ENCODE peak calls at places on chromosomes 6 and 20, in seven cellular contexts. B, A, W, O, P, J and E are unnamed samples. For H3K36me3 and H3K4me1, the result is how much of the 10 kb centered on the place peaks cover.

GRCh38 chr6:166087246-166087645 is 80.4 kb downstream of the TBXT start:
- DNase-seq in B (no peak), A (no peak), W (no peak), O (no peak), P (no peak), J (no peak), E (no peak)

GRCh38 chr20:60447703-60448102 is 489.5 kb downstream of the CDH26 start:
- DNase-seq in B (no peak), A (peak), W (no peak), O (no peak), P (peak), J (peak), E (no peak)

GRCh38 chr6:34459899-34460593 is 5.8 kb upstream of the PACSIN1 start:
- DNase-seq in B (peak), A (peak), W (no peak), O (peak), P (peak), J (peak), E (peak)

GRCh38 chr6:56954389-56955170 is at the start of gene BEND6:
- DNase-seq in B (peak), A (peak), W (peak), O (peak), P (peak), J (peak), E (peak)

GRCh38 chr6:119442776-119443184 is 93.2 kb upstream of the MAN1A1 start:
- DNase-seq in B (no peak), A (no peak), W (no peak), O (no peak), P (no peak), J (no peak), E (no peak)

GRCh38 chr20:237918-238317 is 10.9 kb downstream of the DEFB129 start:
- DNase-seq in B (no peak), A (no peak), W (no peak), O (no peak), P (no peak), J (no peak), E (no peak)

GRCh38 chr6:6592836-6593235 is 4.3 kb downstream of the LY86 start:
- DNase-seq in B (no peak), A (no peak), W (no peak), O (no peak), P (no peak), J (no peak), E (no peak)

GRCh38 chr20:51656726-51657260 is 111.4 kb downstream of the ATP9A start:
- DNase-seq in B (no peak), A (no peak), W (no peak), O (no peak), P (no peak), J (no peak), E (no peak)

GRCh38 chr6:118283759-118284158 is 264.3 kb upstream of the PLN start:
- DNase-seq in B (peak), A (peak), W (peak), O (peak), P (peak), J (peak), E (peak)

GRCh38 chr20:18638768-18639167 is 50.9 kb downstream of the DTD1 start:
- DNase-seq in B (no peak), A (peak), W (no peak), O (no peak), P (no peak), J (peak), E (no peak)

GRCh38 chr20:58612021-58612700 is 38.9 kb upstream of the STX16 start:
- DNase-seq in B (no peak), A (no peak), W (no peak), O (no peak), P (no peak), J (no peak), E (no peak)

GRCh38 chr6:44049163-44049988 is 77.9 kb downstream of the MRPL14 start:
- DNase-seq in B (no peak), A (peak), W (no peak), O (peak), P (no peak), J (peak), E (peak)

GRCh38 chr6:113719056-113719455 is 138.1 kb upstream of the MARCKS start:
- DNase-seq in B (no peak), A (peak), W (peak), O (no peak), P (peak), J (peak), E (peak)

GRCh38 chr20:62405108-62405980 is 1.7 kb downstream of the CABLES2 start:
- DNase-seq in B (peak), A (peak), W (peak), O (peak), P (peak), J (peak), E (peak)

GRCh38 chr20:38131588-38132121 is 33.4 kb downstream of the TGM2 start:
- DNase-seq in B (no peak), A (no peak), W (no peak), O (no peak), P (no peak), J (no peak), E (no peak)

GRCh38 chr6:25286891-25287290 is 7.7 kb downstream of the CARMIL1 start:
- DNase-seq in B (no peak), A (no peak), W (no peak), O (no peak), P (no peak), J (no peak), E (peak)

GRCh38 chr6:11212625-11213024 is 19.8 kb downstream of the NEDD9 start:
- DNase-seq in B (no peak), A (peak), W (peak), O (peak), P (no peak), J (peak), E (peak)

GRCh38 chr20:4633780-4634179 is 87.9 kb upstream of the PRND start:
- DNase-seq in B (no peak), A (peak), W (peak), O (peak), P (peak), J (peak), E (peak)

GRCh38 chr6:39422273-39422672 is 99.8 kb upstream of the KCNK16 start:
- DNase-seq in B (no peak), A (peak), W (no peak), O (no peak), P (no peak), J (no peak), E (no peak)

GRCh38 chr6:149881860-149882259 is 16.1 kb downstream of the RAET1E start:
- DNase-seq in B (no peak), A (no peak), W (no peak), O (no peak), P (no peak), J (no peak), E (no peak)

GRCh38 chr6:28867078-28867414 is 56.7 kb downstream of the TRIM27 start:
- DNase-seq in B (peak), A (peak), W (no peak), O (no peak), P (peak), J (peak), E (no peak)

GRCh38 chr6:4664117-4664626 is 112.0 kb upstream of the CDYL start:
- DNase-seq in B (no peak), A (peak), W (no peak), O (peak), P (peak), J (peak), E (no peak)

GRCh38 chr20:37209661-37210314 is 30.4 kb upstream of the MROH8 start:
- DNase-seq in B (no peak), A (no peak), W (no peak), O (no peak), P (peak), J (no peak), E (peak)

GRCh38 chr6:42618686-42619085 is 54.9 kb downstream of the UBR2 start:
- DNase-seq in B (no peak), A (peak), W (no peak), O (peak), P (no peak), J (peak), E (peak)

GRCh38 chr6:17096657-17097056 is 5.2 kb upstream of the STMND1 start:
- DNase-seq in B (no peak), A (no peak), W (no peak), O (no peak), P (peak), J (no peak), E (no peak)

GRCh38 chr6:411402-412145 is 20.0 kb downstream of the IRF4 start:
- DNase-seq in B (no peak), A (peak), W (no peak), O (no peak), P (no peak), J (no peak), E (no peak)

GRCh38 chr6:129740013-129740412 is 30.0 kb upstream of the ARHGAP18 start:
- DNase-seq in B (no peak), A (no peak), W (no peak), O (no peak), P (no peak), J (no peak), E (no peak)

GRCh38 chr6:102327697-102328227 is 934.3 kb downstream of the GRIK2 start:
- DNase-seq in B (no peak), A (no peak), W (no peak), O (no peak), P (no peak), J (no peak), E (no peak)

GRCh38 chr6:53494076-53494475 is 50.8 kb downstream of the GCLC start:
- DNase-seq in B (no peak), A (peak), W (no peak), O (peak), P (no peak), J (peak), E (no peak)

GRCh38 chr20:63273635-63274380 is 1.2 kb downstream of the ARFGAP1 start:
- DNase-seq in B (peak), A (peak), W (peak), O (peak), P (peak), J (peak), E (peak)

GRCh38 chr6:154508573-154509375 is 1.7 kb downstream of the CNKSR3 start:
- DNase-seq in B (no peak), A (peak), W (peak), O (peak), P (peak), J (peak), E (peak)

GRCh38 chr6:141265748-141266647 is 866.7 kb upstream of the GJE1 start:
- DNase-seq in B (no peak), A (peak), W (no peak), O (peak), P (no peak), J (no peak), E (no peak)

GRCh38 chr6:137867685-137868509 is 838 bp downstream of the TNFAIP3 start:
- DNase-seq in B (peak), A (peak), W (no peak), O (peak), P (no peak), J (peak), E (peak)

GRCh38 chr6:160739955-160740354 is 37.9 kb downstream of the PLG start:
- DNase-seq in B (no peak), A (no peak), W (no peak), O (no peak), P (no peak), J (no peak), E (no peak)

GRCh38 chr6:160737934-160738333 is 35.9 kb downstream of the PLG start:
- DNase-seq in B (no peak), A (peak), W (no peak), O (no peak), P (no peak), J (no peak), E (peak)

GRCh38 chr6:160742090-160742489 is 40.0 kb downstream of the PLG start:
- DNase-seq in B (no peak), A (no peak), W (no peak), O (no peak), P (no peak), J (no peak), E (no peak)
- H3K36me3 ChIP-seq in B (under half), A (under half), W (under half), O (under half), P (under half), J (under half), E (under half)

DNA sequence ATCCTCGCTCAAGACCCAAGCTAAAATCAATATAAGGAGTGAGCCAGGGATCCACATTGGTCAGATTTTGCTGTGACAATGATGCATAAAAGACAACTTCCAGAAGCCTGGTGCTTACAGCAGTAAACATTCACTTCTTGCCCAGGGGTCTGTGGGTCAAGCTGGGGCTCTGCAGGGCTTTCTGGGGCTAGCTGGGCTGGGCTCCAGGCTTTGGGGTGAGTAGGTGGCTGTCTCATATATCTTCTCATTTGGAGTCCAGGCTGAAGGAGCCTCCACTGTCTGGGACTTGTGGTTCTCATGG is 25.8 kb upstream of the TOP1 start:
- DNase-seq in B (no peak), A (no peak), W (no peak), O (no peak), P (no peak), J (no peak), E (no peak)
- H3K4me1 ChIP-seq in B (under half), A (under half), W (half or more), O (under half), P (under half), J (under half), E (under half)

DNA sequence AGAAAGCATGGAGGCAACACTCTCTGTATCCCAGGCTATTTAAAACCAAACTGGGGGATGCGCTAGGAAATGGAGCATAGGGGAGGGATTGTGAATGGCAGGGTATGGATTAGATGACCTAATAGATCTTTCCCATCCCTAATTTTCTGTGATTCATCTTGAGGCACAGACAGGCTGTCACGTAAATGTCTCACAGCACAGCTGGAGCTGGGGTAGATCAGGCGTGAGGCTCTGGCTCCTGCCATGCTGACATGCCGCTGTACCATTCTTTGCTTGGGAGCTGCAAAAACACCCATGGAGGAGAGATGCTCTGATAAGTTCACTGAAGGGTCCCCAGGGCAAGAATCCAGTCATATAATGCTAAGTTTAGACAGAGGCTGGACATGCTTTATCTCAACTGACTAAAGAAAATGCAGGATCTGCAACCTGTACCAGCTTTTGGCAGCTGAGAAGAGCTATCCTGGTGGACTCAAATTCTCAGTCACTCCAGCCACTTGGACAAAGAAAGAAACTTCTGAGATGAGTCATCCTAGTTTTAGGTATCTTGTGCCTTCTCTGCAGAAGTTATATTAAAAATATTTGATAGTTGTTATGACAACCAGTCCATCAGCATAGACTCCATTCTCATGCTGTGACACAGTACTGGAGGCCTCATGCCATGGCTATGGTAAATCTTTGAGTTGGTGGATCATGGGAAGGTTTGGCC is 185.1 kb upstream of the RAB32 start:
- DNase-seq in B (no peak), A (peak), W (no peak), O (peak), P (no peak), J (no peak), E (peak)
- H2AFZ ChIP-seq in B (no peak), A (peak), W (no peak), O (no peak), P (no peak), J (no peak), E (no peak)

GRCh38 chr6:107813555-107814194 is 10.4 kb downstream of the SCML4 start:
- DNase-seq in B (no peak), A (no peak), W (no peak), O (no peak), P (no peak), J (no peak), E (peak)

GRCh38 chr6:107809966-107810365 is 14.1 kb downstream of the SCML4 start:
- DNase-seq in B (no peak), A (no peak), W (no peak), O (no peak), P (no peak), J (no peak), E (no peak)

GRCh38 chr6:107815846-107816245 is 8.3 kb downstream of the SCML4 start:
- DNase-seq in B (no peak), A (no peak), W (no peak), O (no peak), P (no peak), J (no peak), E (no peak)

GRCh38 chr6:107811591-107812218 is 12.4 kb downstream of the SCML4 start:
- DNase-seq in B (no peak), A (peak), W (no peak), O (no peak), P (peak), J (peak), E (peak)

GRCh38 chr6:107812370-107812769 is 11.7 kb downstream of the SCML4 start:
- DNase-seq in B (no peak), A (no peak), W (no peak), O (no peak), P (no peak), J (no peak), E (no peak)
- H3K36me3 ChIP-seq in B (under half), A (under half), W (under half), O (under half), P (under half), J (under half), E (under half)

DNA sequence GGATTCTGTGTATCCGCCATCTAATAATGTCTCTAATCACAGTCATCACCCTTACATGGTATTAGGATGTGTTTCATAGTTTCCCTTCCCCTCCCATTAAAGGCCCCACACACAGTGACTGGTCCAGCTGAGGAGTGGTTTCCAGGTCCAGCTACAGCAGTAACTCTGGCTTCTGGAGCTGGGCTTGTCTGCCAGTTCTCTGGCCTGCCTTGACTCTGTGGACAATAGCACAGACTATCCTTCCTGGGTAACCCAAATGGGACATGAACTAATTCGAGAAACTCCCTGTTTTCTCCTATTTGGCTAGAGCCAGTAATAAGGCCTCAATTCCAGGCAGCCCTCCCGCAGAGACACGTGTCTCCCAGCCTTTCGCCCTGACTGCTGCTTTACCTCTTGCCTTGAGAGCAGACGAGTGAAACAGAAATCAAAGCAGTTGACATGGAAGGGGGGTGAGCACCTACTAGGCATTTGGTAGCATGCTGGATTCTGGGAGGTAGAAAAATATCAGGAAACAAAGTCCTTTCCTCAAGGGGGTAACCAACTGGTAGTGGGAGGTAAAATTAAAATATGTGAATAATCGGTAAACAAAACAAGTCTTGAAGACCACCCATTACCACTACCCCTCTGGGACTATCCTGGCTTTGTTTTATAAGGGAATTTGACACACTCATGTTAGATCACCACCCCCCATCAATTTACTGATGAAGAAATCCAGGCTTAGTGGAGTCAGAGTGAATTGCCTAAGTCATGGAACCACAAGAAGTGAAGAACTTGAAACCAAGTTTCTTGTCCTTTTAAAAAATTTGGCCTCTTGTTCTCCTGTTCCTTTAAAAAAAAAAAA is 1.2 kb downstream of the TRAF3IP2 start:
- DNase-seq in B (peak), A (peak), W (no peak), O (peak), P (peak), J (peak), E (peak)
- H3K4me1 ChIP-seq in B (under half), A (half or more), W (under half), O (under half), P (under half), J (under half), E (under half)

GRCh38 chr6:31659649-31660223 is 842 bp downstream of the C6orf47 start:
- DNase-seq in B (peak), A (peak), W (peak), O (peak), P (peak), J (peak), E (peak)
- H2AFZ ChIP-seq in B (no peak), A (peak), W (peak), O (no peak), P (no peak), J (peak), E (peak)

GRCh38 chr20:44206132-44206531 is 4.4 kb downstream of the OSER1 start:
- DNase-seq in B (no peak), A (no peak), W (no peak), O (no peak), P (no peak), J (no peak), E (no peak)
- H3K36me3 ChIP-seq in B (under half), A (under half), W (under half), O (under half), P (under half), J (under half), E (under half)